ENCODE peak calls at places on chromosomes 3 and 15, in ten cellular contexts. One of them, this sample, is unnamed.

GRCh38 chr15:101420232-101420631 is 69.3 kb downstream of the PCSK6 start:
- DNase-seq in A172: no peak
- DNase-seq in activated naive CD8-positive, alpha-beta T cell treated with anti-CD3 and anti-CD28 coated beads, Interleukin-2, amount 50 U/mL, for 16 hours: no peak
- DNase-seq in effector memory CD8-positive, alpha-beta T cell: no peak
- DNase-seq in stimulated activated CD4-positive, alpha-beta T cell treated with anti-CD3 and anti-CD28 coated beads, TNF-alpha, amount 100 ng/mL, for 4 hours: no peak
- DNase-seq in activated CD8-positive, alpha-beta memory T cell treated with anti-CD3 and anti-CD28 coated beads, Interleukin-2, amount 50 U/mL, for 48 hours: no peak
- DNase-seq in GM13977: no peak
- DNase-seq in stimulated activated CD8-positive, alpha-beta memory T cell treated with anti-CD3 and anti-CD28 coated beads, Interleukin-15, amount 100 ng/mL, for 1 hour: no peak
- DNase-seq in activated T-cell treated with anti-CD3 and anti-CD28 coated beads, Interleukin-2, amount 50 U/mL, for 4 hours: no peak
- DNase-seq in left cardiac atrium: no peak
- DNase-seq in this sample: no peak

GRCh38 chr3:176078916-176079315 is 1118.4 kb downstream of the TBL1XR1 start:
- DNase-seq in A172: no peak
- DNase-seq in activated naive CD8-positive, alpha-beta T cell treated with anti-CD3 and anti-CD28 coated beads, Interleukin-2, amount 50 U/mL, for 16 hours: no peak
- DNase-seq in effector memory CD8-positive, alpha-beta T cell: no peak
- DNase-seq in stimulated activated CD4-positive, alpha-beta T cell treated with anti-CD3 and anti-CD28 coated beads, TNF-alpha, amount 100 ng/mL, for 4 hours: no peak
- DNase-seq in activated CD8-positive, alpha-beta memory T cell treated with anti-CD3 and anti-CD28 coated beads, Interleukin-2, amount 50 U/mL, for 48 hours: no peak
- DNase-seq in GM13977: no peak
- DNase-seq in stimulated activated CD8-positive, alpha-beta memory T cell treated with anti-CD3 and anti-CD28 coated beads, Interleukin-15, amount 100 ng/mL, for 1 hour: no peak
- DNase-seq in activated T-cell treated with anti-CD3 and anti-CD28 coated beads, Interleukin-2, amount 50 U/mL, for 4 hours: no peak
- DNase-seq in left cardiac atrium: no peak
- DNase-seq in this sample: no peak

GRCh38 chr15:69719527-69719926 is 266.9 kb downstream of the RPLP1 start:
- DNase-seq in A172: no peak
- DNase-seq in activated naive CD8-positive, alpha-beta T cell treated with anti-CD3 and anti-CD28 coated beads, Interleukin-2, amount 50 U/mL, for 16 hours: peak
- DNase-seq in effector memory CD8-positive, alpha-beta T cell: peak
- DNase-seq in stimulated activated CD4-positive, alpha-beta T cell treated with anti-CD3 and anti-CD28 coated beads, TNF-alpha, amount 100 ng/mL, for 4 hours: peak
- DNase-seq in activated CD8-positive, alpha-beta memory T cell treated with anti-CD3 and anti-CD28 coated beads, Interleukin-2, amount 50 U/mL, for 48 hours: peak
- DNase-seq in GM13977: no peak
- DNase-seq in stimulated activated CD8-positive, alpha-beta memory T cell treated with anti-CD3 and anti-CD28 coated beads, Interleukin-15, amount 100 ng/mL, for 1 hour: peak
- DNase-seq in activated T-cell treated with anti-CD3 and anti-CD28 coated beads, Interleukin-2, amount 50 U/mL, for 4 hours: peak
- DNase-seq in left cardiac atrium: no peak
- DNase-seq in this sample: no peak

GRCh38 chr3:87186631-87187159 is 40.4 kb upstream of the CHMP2B start:
- DNase-seq in A172: no peak
- DNase-seq in activated naive CD8-positive, alpha-beta T cell treated with anti-CD3 and anti-CD28 coated beads, Interleukin-2, amount 50 U/mL, for 16 hours: no peak
- DNase-seq in effector memory CD8-positive, alpha-beta T cell: no peak
- DNase-seq in stimulated activated CD4-positive, alpha-beta T cell treated with anti-CD3 and anti-CD28 coated beads, TNF-alpha, amount 100 ng/mL, for 4 hours: no peak
- DNase-seq in activated CD8-positive, alpha-beta memory T cell treated with anti-CD3 and anti-CD28 coated beads, Interleukin-2, amount 50 U/mL, for 48 hours: no peak
- DNase-seq in GM13977: no peak
- DNase-seq in stimulated activated CD8-positive, alpha-beta memory T cell treated with anti-CD3 and anti-CD28 coated beads, Interleukin-15, amount 100 ng/mL, for 1 hour: no peak
- DNase-seq in activated T-cell treated with anti-CD3 and anti-CD28 coated beads, Interleukin-2, amount 50 U/mL, for 4 hours: no peak
- DNase-seq in left cardiac atrium: no peak
- DNase-seq in this sample: no peak

GRCh38 chr3:81352867-81353266 is 408.6 kb downstream of the GBE1 start:
- DNase-seq in A172: peak
- DNase-seq in activated naive CD8-positive, alpha-beta T cell treated with anti-CD3 and anti-CD28 coated beads, Interleukin-2, amount 50 U/mL, for 16 hours: no peak
- DNase-seq in effector memory CD8-positive, alpha-beta T cell: no peak
- DNase-seq in stimulated activated CD4-positive, alpha-beta T cell treated with anti-CD3 and anti-CD28 coated beads, TNF-alpha, amount 100 ng/mL, for 4 hours: no peak
- DNase-seq in activated CD8-positive, alpha-beta memory T cell treated with anti-CD3 and anti-CD28 coated beads, Interleukin-2, amount 50 U/mL, for 48 hours: no peak
- DNase-seq in GM13977: no peak
- DNase-seq in stimulated activated CD8-positive, alpha-beta memory T cell treated with anti-CD3 and anti-CD28 coated beads, Interleukin-15, amount 100 ng/mL, for 1 hour: no peak
- DNase-seq in activated T-cell treated with anti-CD3 and anti-CD28 coated beads, Interleukin-2, amount 50 U/mL, for 4 hours: no peak
- DNase-seq in left cardiac atrium: peak
- DNase-seq in this sample: no peak

GRCh38 chr3:182490601-182491485 is 302.5 kb upstream of the ATP11B start:
- DNase-seq in A172: peak
- DNase-seq in activated naive CD8-positive, alpha-beta T cell treated with anti-CD3 and anti-CD28 coated beads, Interleukin-2, amount 50 U/mL, for 16 hours: no peak
- DNase-seq in effector memory CD8-positive, alpha-beta T cell: no peak
- DNase-seq in stimulated activated CD4-positive, alpha-beta T cell treated with anti-CD3 and anti-CD28 coated beads, TNF-alpha, amount 100 ng/mL, for 4 hours: no peak
- DNase-seq in activated CD8-positive, alpha-beta memory T cell treated with anti-CD3 and anti-CD28 coated beads, Interleukin-2, amount 50 U/mL, for 48 hours: no peak
- DNase-seq in GM13977: no peak
- DNase-seq in stimulated activated CD8-positive, alpha-beta memory T cell treated with anti-CD3 and anti-CD28 coated beads, Interleukin-15, amount 100 ng/mL, for 1 hour: no peak
- DNase-seq in activated T-cell treated with anti-CD3 and anti-CD28 coated beads, Interleukin-2, amount 50 U/mL, for 4 hours: no peak
- DNase-seq in left cardiac atrium: no peak
- DNase-seq in this sample: no peak

GRCh38 chr15:45618813-45619212 is 16.0 kb upstream of the SQOR start:
- DNase-seq in A172: no peak
- DNase-seq in activated naive CD8-positive, alpha-beta T cell treated with anti-CD3 and anti-CD28 coated beads, Interleukin-2, amount 50 U/mL, for 16 hours: no peak
- DNase-seq in effector memory CD8-positive, alpha-beta T cell: no peak
- DNase-seq in stimulated activated CD4-positive, alpha-beta T cell treated with anti-CD3 and anti-CD28 coated beads, TNF-alpha, amount 100 ng/mL, for 4 hours: no peak
- DNase-seq in activated CD8-positive, alpha-beta memory T cell treated with anti-CD3 and anti-CD28 coated beads, Interleukin-2, amount 50 U/mL, for 48 hours: peak
- DNase-seq in GM13977: no peak
- DNase-seq in stimulated activated CD8-positive, alpha-beta memory T cell treated with anti-CD3 and anti-CD28 coated beads, Interleukin-15, amount 100 ng/mL, for 1 hour: no peak
- DNase-seq in activated T-cell treated with anti-CD3 and anti-CD28 coated beads, Interleukin-2, amount 50 U/mL, for 4 hours: no peak
- DNase-seq in left cardiac atrium: no peak
- DNase-seq in this sample: no peak

GRCh38 chr15:85543741-85544155 is 163.3 kb downstream of the AKAP13 start:
- DNase-seq in A172: no peak
- DNase-seq in activated naive CD8-positive, alpha-beta T cell treated with anti-CD3 and anti-CD28 coated beads, Interleukin-2, amount 50 U/mL, for 16 hours: no peak
- DNase-seq in effector memory CD8-positive, alpha-beta T cell: peak
- DNase-seq in stimulated activated CD4-positive, alpha-beta T cell treated with anti-CD3 and anti-CD28 coated beads, TNF-alpha, amount 100 ng/mL, for 4 hours: no peak
- DNase-seq in activated CD8-positive, alpha-beta memory T cell treated with anti-CD3 and anti-CD28 coated beads, Interleukin-2, amount 50 U/mL, for 48 hours: peak
- DNase-seq in GM13977: no peak
- DNase-seq in stimulated activated CD8-positive, alpha-beta memory T cell treated with anti-CD3 and anti-CD28 coated beads, Interleukin-15, amount 100 ng/mL, for 1 hour: peak
- DNase-seq in activated T-cell treated with anti-CD3 and anti-CD28 coated beads, Interleukin-2, amount 50 U/mL, for 4 hours: peak
- DNase-seq in left cardiac atrium: peak
- DNase-seq in this sample: peak

GRCh38 chr3:31445701-31446100 is 87.0 kb upstream of the STT3B start:
- DNase-seq in A172: no peak
- DNase-seq in activated naive CD8-positive, alpha-beta T cell treated with anti-CD3 and anti-CD28 coated beads, Interleukin-2, amount 50 U/mL, for 16 hours: no peak
- DNase-seq in effector memory CD8-positive, alpha-beta T cell: no peak
- DNase-seq in stimulated activated CD4-positive, alpha-beta T cell treated with anti-CD3 and anti-CD28 coated beads, TNF-alpha, amount 100 ng/mL, for 4 hours: no peak
- DNase-seq in activated CD8-positive, alpha-beta memory T cell treated with anti-CD3 and anti-CD28 coated beads, Interleukin-2, amount 50 U/mL, for 48 hours: no peak
- DNase-seq in GM13977: no peak
- DNase-seq in stimulated activated CD8-positive, alpha-beta memory T cell treated with anti-CD3 and anti-CD28 coated beads, Interleukin-15, amount 100 ng/mL, for 1 hour: no peak
- DNase-seq in activated T-cell treated with anti-CD3 and anti-CD28 coated beads, Interleukin-2, amount 50 U/mL, for 4 hours: no peak
- DNase-seq in left cardiac atrium: no peak
- DNase-seq in this sample: no peak

GRCh38 chr15:101115318-101115886 is 136.4 kb downstream of the CHSY1 start:
- DNase-seq in A172: no peak
- DNase-seq in activated naive CD8-positive, alpha-beta T cell treated with anti-CD3 and anti-CD28 coated beads, Interleukin-2, amount 50 U/mL, for 16 hours: no peak
- DNase-seq in effector memory CD8-positive, alpha-beta T cell: no peak
- DNase-seq in stimulated activated CD4-positive, alpha-beta T cell treated with anti-CD3 and anti-CD28 coated beads, TNF-alpha, amount 100 ng/mL, for 4 hours: no peak
- DNase-seq in activated CD8-positive, alpha-beta memory T cell treated with anti-CD3 and anti-CD28 coated beads, Interleukin-2, amount 50 U/mL, for 48 hours: no peak
- DNase-seq in GM13977: no peak
- DNase-seq in stimulated activated CD8-positive, alpha-beta memory T cell treated with anti-CD3 and anti-CD28 coated beads, Interleukin-15, amount 100 ng/mL, for 1 hour: no peak
- DNase-seq in activated T-cell treated with anti-CD3 and anti-CD28 coated beads, Interleukin-2, amount 50 U/mL, for 4 hours: no peak
- DNase-seq in left cardiac atrium: no peak
- DNase-seq in this sample: no peak

GRCh38 chr3:194136519-194137313 is 768 bp downstream of the HES1 start:
- DNase-seq in A172: peak
- DNase-seq in activated naive CD8-positive, alpha-beta T cell treated with anti-CD3 and anti-CD28 coated beads, Interleukin-2, amount 50 U/mL, for 16 hours: no peak
- DNase-seq in effector memory CD8-positive, alpha-beta T cell: no peak
- DNase-seq in stimulated activated CD4-positive, alpha-beta T cell treated with anti-CD3 and anti-CD28 coated beads, TNF-alpha, amount 100 ng/mL, for 4 hours: peak
- DNase-seq in activated CD8-positive, alpha-beta memory T cell treated with anti-CD3 and anti-CD28 coated beads, Interleukin-2, amount 50 U/mL, for 48 hours: peak
- DNase-seq in GM13977: no peak
- DNase-seq in stimulated activated CD8-positive, alpha-beta memory T cell treated with anti-CD3 and anti-CD28 coated beads, Interleukin-15, amount 100 ng/mL, for 1 hour: no peak
- DNase-seq in activated T-cell treated with anti-CD3 and anti-CD28 coated beads, Interleukin-2, amount 50 U/mL, for 4 hours: peak
- DNase-seq in left cardiac atrium: no peak
- DNase-seq in this sample: peak

GRCh38 chr15:60301024-60301423 is 96.8 kb downstream of the ANXA2 start:
- DNase-seq in A172: peak
- DNase-seq in activated naive CD8-positive, alpha-beta T cell treated with anti-CD3 and anti-CD28 coated beads, Interleukin-2, amount 50 U/mL, for 16 hours: no peak
- DNase-seq in effector memory CD8-positive, alpha-beta T cell: no peak
- DNase-seq in stimulated activated CD4-positive, alpha-beta T cell treated with anti-CD3 and anti-CD28 coated beads, TNF-alpha, amount 100 ng/mL, for 4 hours: no peak
- DNase-seq in activated CD8-positive, alpha-beta memory T cell treated with anti-CD3 and anti-CD28 coated beads, Interleukin-2, amount 50 U/mL, for 48 hours: no peak
- DNase-seq in GM13977: no peak
- DNase-seq in stimulated activated CD8-positive, alpha-beta memory T cell treated with anti-CD3 and anti-CD28 coated beads, Interleukin-15, amount 100 ng/mL, for 1 hour: no peak
- DNase-seq in activated T-cell treated with anti-CD3 and anti-CD28 coated beads, Interleukin-2, amount 50 U/mL, for 4 hours: no peak
- DNase-seq in left cardiac atrium: no peak
- DNase-seq in this sample: no peak

GRCh38 chr3:62367735-62368704 is 5.3 kb downstream of the FEZF2 start:
- DNase-seq in A172: no peak
- DNase-seq in activated naive CD8-positive, alpha-beta T cell treated with anti-CD3 and anti-CD28 coated beads, Interleukin-2, amount 50 U/mL, for 16 hours: no peak
- DNase-seq in effector memory CD8-positive, alpha-beta T cell: no peak
- DNase-seq in stimulated activated CD4-positive, alpha-beta T cell treated with anti-CD3 and anti-CD28 coated beads, TNF-alpha, amount 100 ng/mL, for 4 hours: no peak
- DNase-seq in activated CD8-positive, alpha-beta memory T cell treated with anti-CD3 and anti-CD28 coated beads, Interleukin-2, amount 50 U/mL, for 48 hours: no peak
- DNase-seq in GM13977: no peak
- DNase-seq in stimulated activated CD8-positive, alpha-beta memory T cell treated with anti-CD3 and anti-CD28 coated beads, Interleukin-15, amount 100 ng/mL, for 1 hour: no peak
- DNase-seq in activated T-cell treated with anti-CD3 and anti-CD28 coated beads, Interleukin-2, amount 50 U/mL, for 4 hours: no peak
- DNase-seq in left cardiac atrium: no peak
- DNase-seq in this sample: no peak

GRCh38 chr15:85691350-85692240 is 103.1 kb downstream of the KLHL25 start:
- DNase-seq in A172: no peak
- DNase-seq in activated naive CD8-positive, alpha-beta T cell treated with anti-CD3 and anti-CD28 coated beads, Interleukin-2, amount 50 U/mL, for 16 hours: no peak
- DNase-seq in effector memory CD8-positive, alpha-beta T cell: no peak
- DNase-seq in stimulated activated CD4-positive, alpha-beta T cell treated with anti-CD3 and anti-CD28 coated beads, TNF-alpha, amount 100 ng/mL, for 4 hours: no peak
- DNase-seq in activated CD8-positive, alpha-beta memory T cell treated with anti-CD3 and anti-CD28 coated beads, Interleukin-2, amount 50 U/mL, for 48 hours: peak
- DNase-seq in GM13977: no peak
- DNase-seq in stimulated activated CD8-positive, alpha-beta memory T cell treated with anti-CD3 and anti-CD28 coated beads, Interleukin-15, amount 100 ng/mL, for 1 hour: no peak
- DNase-seq in activated T-cell treated with anti-CD3 and anti-CD28 coated beads, Interleukin-2, amount 50 U/mL, for 4 hours: no peak
- DNase-seq in left cardiac atrium: no peak
- DNase-seq in this sample: no peak

GRCh38 chr15:56496635-56497034 is 31.7 kb upstream of the MNS1 start:
- DNase-seq in A172: peak
- DNase-seq in activated naive CD8-positive, alpha-beta T cell treated with anti-CD3 and anti-CD28 coated beads, Interleukin-2, amount 50 U/mL, for 16 hours: no peak
- DNase-seq in effector memory CD8-positive, alpha-beta T cell: peak
- DNase-seq in stimulated activated CD4-positive, alpha-beta T cell treated with anti-CD3 and anti-CD28 coated beads, TNF-alpha, amount 100 ng/mL, for 4 hours: no peak
- DNase-seq in activated CD8-positive, alpha-beta memory T cell treated with anti-CD3 and anti-CD28 coated beads, Interleukin-2, amount 50 U/mL, for 48 hours: no peak
- DNase-seq in GM13977: peak
- DNase-seq in stimulated activated CD8-positive, alpha-beta memory T cell treated with anti-CD3 and anti-CD28 coated beads, Interleukin-15, amount 100 ng/mL, for 1 hour: no peak
- DNase-seq in activated T-cell treated with anti-CD3 and anti-CD28 coated beads, Interleukin-2, amount 50 U/mL, for 4 hours: no peak
- DNase-seq in left cardiac atrium: no peak
- DNase-seq in this sample: no peak

GRCh38 chr3:78875851-78876250 is 891.9 kb downstream of the ROBO1 start:
- DNase-seq in A172: no peak
- DNase-seq in activated naive CD8-positive, alpha-beta T cell treated with anti-CD3 and anti-CD28 coated beads, Interleukin-2, amount 50 U/mL, for 16 hours: no peak
- DNase-seq in effector memory CD8-positive, alpha-beta T cell: no peak
- DNase-seq in stimulated activated CD4-positive, alpha-beta T cell treated with anti-CD3 and anti-CD28 coated beads, TNF-alpha, amount 100 ng/mL, for 4 hours: no peak
- DNase-seq in activated CD8-positive, alpha-beta memory T cell treated with anti-CD3 and anti-CD28 coated beads, Interleukin-2, amount 50 U/mL, for 48 hours: no peak
- DNase-seq in GM13977: no peak
- DNase-seq in stimulated activated CD8-positive, alpha-beta memory T cell treated with anti-CD3 and anti-CD28 coated beads, Interleukin-15, amount 100 ng/mL, for 1 hour: no peak
- DNase-seq in activated T-cell treated with anti-CD3 and anti-CD28 coated beads, Interleukin-2, amount 50 U/mL, for 4 hours: no peak
- DNase-seq in left cardiac atrium: no peak
- DNase-seq in this sample: no peak

GRCh38 chr15:49215768-49216739 is 46.0 kb downstream of the GALK2 start:
- DNase-seq in A172: peak
- DNase-seq in activated naive CD8-positive, alpha-beta T cell treated with anti-CD3 and anti-CD28 coated beads, Interleukin-2, amount 50 U/mL, for 16 hours: no peak
- DNase-seq in effector memory CD8-positive, alpha-beta T cell: no peak
- DNase-seq in stimulated activated CD4-positive, alpha-beta T cell treated with anti-CD3 and anti-CD28 coated beads, TNF-alpha, amount 100 ng/mL, for 4 hours: no peak
- DNase-seq in activated CD8-positive, alpha-beta memory T cell treated with anti-CD3 and anti-CD28 coated beads, Interleukin-2, amount 50 U/mL, for 48 hours: no peak
- DNase-seq in GM13977: peak
- DNase-seq in stimulated activated CD8-positive, alpha-beta memory T cell treated with anti-CD3 and anti-CD28 coated beads, Interleukin-15, amount 100 ng/mL, for 1 hour: no peak
- DNase-seq in activated T-cell treated with anti-CD3 and anti-CD28 coated beads, Interleukin-2, amount 50 U/mL, for 4 hours: no peak
- DNase-seq in left cardiac atrium: peak
- DNase-seq in this sample: no peak

GRCh38 chr3:174767406-174767805 is 91.7 kb upstream of the NAALADL2 start:
- DNase-seq in A172: no peak
- DNase-seq in activated naive CD8-positive, alpha-beta T cell treated with anti-CD3 and anti-CD28 coated beads, Interleukin-2, amount 50 U/mL, for 16 hours: no peak
- DNase-seq in effector memory CD8-positive, alpha-beta T cell: no peak
- DNase-seq in stimulated activated CD4-positive, alpha-beta T cell treated with anti-CD3 and anti-CD28 coated beads, TNF-alpha, amount 100 ng/mL, for 4 hours: no peak
- DNase-seq in activated CD8-positive, alpha-beta memory T cell treated with anti-CD3 and anti-CD28 coated beads, Interleukin-2, amount 50 U/mL, for 48 hours: no peak
- DNase-seq in GM13977: no peak
- DNase-seq in stimulated activated CD8-positive, alpha-beta memory T cell treated with anti-CD3 and anti-CD28 coated beads, Interleukin-15, amount 100 ng/mL, for 1 hour: no peak
- DNase-seq in activated T-cell treated with anti-CD3 and anti-CD28 coated beads, Interleukin-2, amount 50 U/mL, for 4 hours: no peak
- DNase-seq in left cardiac atrium: no peak
- DNase-seq in this sample: no peak

GRCh38 chr3:178443634-178444033 is 92.6 kb upstream of the KCNMB2 start:
- DNase-seq in A172: no peak
- DNase-seq in activated naive CD8-positive, alpha-beta T cell treated with anti-CD3 and anti-CD28 coated beads, Interleukin-2, amount 50 U/mL, for 16 hours: no peak
- DNase-seq in effector memory CD8-positive, alpha-beta T cell: no peak
- DNase-seq in stimulated activated CD4-positive, alpha-beta T cell treated with anti-CD3 and anti-CD28 coated beads, TNF-alpha, amount 100 ng/mL, for 4 hours: no peak
- DNase-seq in activated CD8-positive, alpha-beta memory T cell treated with anti-CD3 and anti-CD28 coated beads, Interleukin-2, amount 50 U/mL, for 48 hours: no peak
- DNase-seq in GM13977: no peak
- DNase-seq in stimulated activated CD8-positive, alpha-beta memory T cell treated with anti-CD3 and anti-CD28 coated beads, Interleukin-15, amount 100 ng/mL, for 1 hour: no peak
- DNase-seq in activated T-cell treated with anti-CD3 and anti-CD28 coated beads, Interleukin-2, amount 50 U/mL, for 4 hours: no peak
- DNase-seq in left cardiac atrium: no peak
- DNase-seq in this sample: no peak

GRCh38 chr3:16516695-16517481 is 3.4 kb upstream of the RFTN1 start:
- DNase-seq in A172: peak
- DNase-seq in activated naive CD8-positive, alpha-beta T cell treated with anti-CD3 and anti-CD28 coated beads, Interleukin-2, amount 50 U/mL, for 16 hours: no peak
- DNase-seq in effector memory CD8-positive, alpha-beta T cell: peak
- DNase-seq in stimulated activated CD4-positive, alpha-beta T cell treated with anti-CD3 and anti-CD28 coated beads, TNF-alpha, amount 100 ng/mL, for 4 hours: no peak
- DNase-seq in activated CD8-positive, alpha-beta memory T cell treated with anti-CD3 and anti-CD28 coated beads, Interleukin-2, amount 50 U/mL, for 48 hours: no peak
- DNase-seq in GM13977: peak
- DNase-seq in stimulated activated CD8-positive, alpha-beta memory T cell treated with anti-CD3 and anti-CD28 coated beads, Interleukin-15, amount 100 ng/mL, for 1 hour: no peak
- DNase-seq in activated T-cell treated with anti-CD3 and anti-CD28 coated beads, Interleukin-2, amount 50 U/mL, for 4 hours: no peak
- DNase-seq in left cardiac atrium: peak
- DNase-seq in this sample: peak

GRCh38 chr3:99549220-99549619 is 89.2 kb upstream of the COL8A1 start:
- DNase-seq in A172: no peak
- DNase-seq in activated naive CD8-positive, alpha-beta T cell treated with anti-CD3 and anti-CD28 coated beads, Interleukin-2, amount 50 U/mL, for 16 hours: no peak
- DNase-seq in effector memory CD8-positive, alpha-beta T cell: no peak
- DNase-seq in stimulated activated CD4-positive, alpha-beta T cell treated with anti-CD3 and anti-CD28 coated beads, TNF-alpha, amount 100 ng/mL, for 4 hours: no peak
- DNase-seq in activated CD8-positive, alpha-beta memory T cell treated with anti-CD3 and anti-CD28 coated beads, Interleukin-2, amount 50 U/mL, for 48 hours: no peak
- DNase-seq in GM13977: no peak
- DNase-seq in stimulated activated CD8-positive, alpha-beta memory T cell treated with anti-CD3 and anti-CD28 coated beads, Interleukin-15, amount 100 ng/mL, for 1 hour: no peak
- DNase-seq in activated T-cell treated with anti-CD3 and anti-CD28 coated beads, Interleukin-2, amount 50 U/mL, for 4 hours: no peak
- DNase-seq in left cardiac atrium: no peak
- DNase-seq in this sample: no peak

GRCh38 chr3:105686324-105686897 is 182.4 kb downstream of the CBLB start:
- DNase-seq in A172: peak
- DNase-seq in activated naive CD8-positive, alpha-beta T cell treated with anti-CD3 and anti-CD28 coated beads, Interleukin-2, amount 50 U/mL, for 16 hours: no peak
- DNase-seq in effector memory CD8-positive, alpha-beta T cell: no peak
- DNase-seq in stimulated activated CD4-positive, alpha-beta T cell treated with anti-CD3 and anti-CD28 coated beads, TNF-alpha, amount 100 ng/mL, for 4 hours: no peak
- DNase-seq in activated CD8-positive, alpha-beta memory T cell treated with anti-CD3 and anti-CD28 coated beads, Interleukin-2, amount 50 U/mL, for 48 hours: no peak
- DNase-seq in GM13977: peak
- DNase-seq in stimulated activated CD8-positive, alpha-beta memory T cell treated with anti-CD3 and anti-CD28 coated beads, Interleukin-15, amount 100 ng/mL, for 1 hour: no peak
- DNase-seq in activated T-cell treated with anti-CD3 and anti-CD28 coated beads, Interleukin-2, amount 50 U/mL, for 4 hours: no peak
- DNase-seq in left cardiac atrium: no peak
- DNase-seq in this sample: no peak

GRCh38 chr3:160686955-160687535 is 10.1 kb downstream of the ARL14 start:
- DNase-seq in A172: peak
- DNase-seq in activated naive CD8-positive, alpha-beta T cell treated with anti-CD3 and anti-CD28 coated beads, Interleukin-2, amount 50 U/mL, for 16 hours: no peak
- DNase-seq in effector memory CD8-positive, alpha-beta T cell: no peak
- DNase-seq in stimulated activated CD4-positive, alpha-beta T cell treated with anti-CD3 and anti-CD28 coated beads, TNF-alpha, amount 100 ng/mL, for 4 hours: no peak
- DNase-seq in activated CD8-positive, alpha-beta memory T cell treated with anti-CD3 and anti-CD28 coated beads, Interleukin-2, amount 50 U/mL, for 48 hours: no peak
- DNase-seq in GM13977: peak
- DNase-seq in stimulated activated CD8-positive, alpha-beta memory T cell treated with anti-CD3 and anti-CD28 coated beads, Interleukin-15, amount 100 ng/mL, for 1 hour: no peak
- DNase-seq in activated T-cell treated with anti-CD3 and anti-CD28 coated beads, Interleukin-2, amount 50 U/mL, for 4 hours: no peak
- DNase-seq in left cardiac atrium: no peak
- DNase-seq in this sample: no peak

GRCh38 chr3:133574260-133574881 is 885 bp downstream of the CDV3 start:
- DNase-seq in A172: peak
- DNase-seq in activated naive CD8-positive, alpha-beta T cell treated with anti-CD3 and anti-CD28 coated beads, Interleukin-2, amount 50 U/mL, for 16 hours: peak
- DNase-seq in effector memory CD8-positive, alpha-beta T cell: peak
- DNase-seq in stimulated activated CD4-positive, alpha-beta T cell treated with anti-CD3 and anti-CD28 coated beads, TNF-alpha, amount 100 ng/mL, for 4 hours: peak
- DNase-seq in activated CD8-positive, alpha-beta memory T cell treated with anti-CD3 and anti-CD28 coated beads, Interleukin-2, amount 50 U/mL, for 48 hours: peak
- DNase-seq in GM13977: peak
- DNase-seq in stimulated activated CD8-positive, alpha-beta memory T cell treated with anti-CD3 and anti-CD28 coated beads, Interleukin-15, amount 100 ng/mL, for 1 hour: peak
- DNase-seq in activated T-cell treated with anti-CD3 and anti-CD28 coated beads, Interleukin-2, amount 50 U/mL, for 4 hours: peak
- DNase-seq in left cardiac atrium: peak
- DNase-seq in this sample: peak

GRCh38 chr15:29522373-29523276 is 253.0 kb upstream of the NSMCE3 start:
- DNase-seq in A172: peak
- DNase-seq in activated naive CD8-positive, alpha-beta T cell treated with anti-CD3 and anti-CD28 coated beads, Interleukin-2, amount 50 U/mL, for 16 hours: no peak
- DNase-seq in effector memory CD8-positive, alpha-beta T cell: no peak
- DNase-seq in stimulated activated CD4-positive, alpha-beta T cell treated with anti-CD3 and anti-CD28 coated beads, TNF-alpha, amount 100 ng/mL, for 4 hours: no peak
- DNase-seq in activated CD8-positive, alpha-beta memory T cell treated with anti-CD3 and anti-CD28 coated beads, Interleukin-2, amount 50 U/mL, for 48 hours: no peak
- DNase-seq in GM13977: no peak
- DNase-seq in stimulated activated CD8-positive, alpha-beta memory T cell treated with anti-CD3 and anti-CD28 coated beads, Interleukin-15, amount 100 ng/mL, for 1 hour: no peak
- DNase-seq in activated T-cell treated with anti-CD3 and anti-CD28 coated beads, Interleukin-2, amount 50 U/mL, for 4 hours: no peak
- DNase-seq in left cardiac atrium: no peak
- DNase-seq in this sample: no peak

GRCh38 chr3:117695321-117695720 is 985.7 kb downstream of the TUSC7 start:
- DNase-seq in A172: no peak
- DNase-seq in activated naive CD8-positive, alpha-beta T cell treated with anti-CD3 and anti-CD28 coated beads, Interleukin-2, amount 50 U/mL, for 16 hours: no peak
- DNase-seq in effector memory CD8-positive, alpha-beta T cell: no peak
- DNase-seq in stimulated activated CD4-positive, alpha-beta T cell treated with anti-CD3 and anti-CD28 coated beads, TNF-alpha, amount 100 ng/mL, for 4 hours: no peak
- DNase-seq in activated CD8-positive, alpha-beta memory T cell treated with anti-CD3 and anti-CD28 coated beads, Interleukin-2, amount 50 U/mL, for 48 hours: no peak
- DNase-seq in GM13977: no peak
- DNase-seq in stimulated activated CD8-positive, alpha-beta memory T cell treated with anti-CD3 and anti-CD28 coated beads, Interleukin-15, amount 100 ng/mL, for 1 hour: no peak
- DNase-seq in activated T-cell treated with anti-CD3 and anti-CD28 coated beads, Interleukin-2, amount 50 U/mL, for 4 hours: no peak
- DNase-seq in left cardiac atrium: no peak
- DNase-seq in this sample: no peak

GRCh38 chr3:45367451-45367850 is 20.9 kb upstream of the LARS2 start:
- DNase-seq in A172: peak
- DNase-seq in activated naive CD8-positive, alpha-beta T cell treated with anti-CD3 and anti-CD28 coated beads, Interleukin-2, amount 50 U/mL, for 16 hours: no peak
- DNase-seq in effector memory CD8-positive, alpha-beta T cell: no peak
- DNase-seq in stimulated activated CD4-positive, alpha-beta T cell treated with anti-CD3 and anti-CD28 coated beads, TNF-alpha, amount 100 ng/mL, for 4 hours: no peak
- DNase-seq in activated CD8-positive, alpha-beta memory T cell treated with anti-CD3 and anti-CD28 coated beads, Interleukin-2, amount 50 U/mL, for 48 hours: no peak
- DNase-seq in GM13977: no peak
- DNase-seq in stimulated activated CD8-positive, alpha-beta memory T cell treated with anti-CD3 and anti-CD28 coated beads, Interleukin-15, amount 100 ng/mL, for 1 hour: no peak
- DNase-seq in activated T-cell treated with anti-CD3 and anti-CD28 coated beads, Interleukin-2, amount 50 U/mL, for 4 hours: no peak
- DNase-seq in left cardiac atrium: no peak
- DNase-seq in this sample: no peak

GRCh38 chr3:50652709-50653108 is 22.0 kb upstream of the DOCK3 start:
- DNase-seq in A172: peak
- DNase-seq in activated naive CD8-positive, alpha-beta T cell treated with anti-CD3 and anti-CD28 coated beads, Interleukin-2, amount 50 U/mL, for 16 hours: peak
- DNase-seq in effector memory CD8-positive, alpha-beta T cell: peak
- DNase-seq in stimulated activated CD4-positive, alpha-beta T cell treated with anti-CD3 and anti-CD28 coated beads, TNF-alpha, amount 100 ng/mL, for 4 hours: peak
- DNase-seq in activated CD8-positive, alpha-beta memory T cell treated with anti-CD3 and anti-CD28 coated beads, Interleukin-2, amount 50 U/mL, for 48 hours: peak
- DNase-seq in GM13977: peak
- DNase-seq in stimulated activated CD8-positive, alpha-beta memory T cell treated with anti-CD3 and anti-CD28 coated beads, Interleukin-15, amount 100 ng/mL, for 1 hour: peak
- DNase-seq in activated T-cell treated with anti-CD3 and anti-CD28 coated beads, Interleukin-2, amount 50 U/mL, for 4 hours: peak
- DNase-seq in left cardiac atrium: no peak
- DNase-seq in this sample: peak

This sample was measured in psoas muscle.